ENCODE peak calls at places on chromosomes 6 and 20, in six cellular contexts. One of them, this sample, is unnamed.

GRCh38 chr6:28953039-28953872 is 29.5 kb upstream of the TRIM27 start:
- DNase-seq in keratinocyte: no peak
- DNase-seq in endothelial cell of umbilical vein: peak; percentile 58
- DNase-seq in right atrium auricular region: no peak
- DNase-seq in uterus: no peak
- DNase-seq in right lobe of liver: no peak
- DNase-seq in this sample: no peak

GRCh38 chr6:79377830-79378460 is 143.5 kb upstream of the HMGN3 start:
- DNase-seq in keratinocyte: no peak
- DNase-seq in endothelial cell of umbilical vein: peak; percentile 93
- DNase-seq in right atrium auricular region: no peak
- DNase-seq in uterus: no peak
- DNase-seq in right lobe of liver: peak; percentile 26
- DNase-seq in this sample: no peak

GRCh38 chr20:64161595-64162238 is 2.5 kb upstream of the MYT1 start:
- DNase-seq in keratinocyte: no peak
- DNase-seq in endothelial cell of umbilical vein: peak; percentile 35
- DNase-seq in right atrium auricular region: no peak
- DNase-seq in uterus: no peak
- DNase-seq in right lobe of liver: peak; percentile 43
- DNase-seq in this sample: no peak

GRCh38 chr6:89955364-89955763 is 61.1 kb downstream of the GJA10 start:
- DNase-seq in keratinocyte: no peak
- DNase-seq in endothelial cell of umbilical vein: no peak
- DNase-seq in right atrium auricular region: no peak
- DNase-seq in uterus: no peak
- DNase-seq in right lobe of liver: no peak
- DNase-seq in this sample: no peak

GRCh38 chr6:112044196-112044595 is 9.7 kb upstream of the CCN6 start:
- DNase-seq in keratinocyte: no peak
- DNase-seq in endothelial cell of umbilical vein: no peak
- DNase-seq in right atrium auricular region: no peak
- DNase-seq in uterus: no peak
- DNase-seq in right lobe of liver: no peak
- DNase-seq in this sample: no peak

GRCh38 chr20:25090492-25091429 is 8.8 kb upstream of the VSX1 start:
- DNase-seq in keratinocyte: no peak
- DNase-seq in endothelial cell of umbilical vein: no peak
- DNase-seq in right atrium auricular region: no peak
- DNase-seq in uterus: no peak
- DNase-seq in right lobe of liver: no peak
- DNase-seq in this sample: no peak

GRCh38 chr20:11437611-11438380 is 479.9 kb upstream of the BTBD3 start:
- DNase-seq in keratinocyte: no peak
- DNase-seq in endothelial cell of umbilical vein: no peak
- DNase-seq in right atrium auricular region: no peak
- DNase-seq in uterus: no peak
- DNase-seq in right lobe of liver: no peak
- DNase-seq in this sample: no peak

GRCh38 chr20:47888351-47888750 is 103.1 kb upstream of the SULF2 start:
- DNase-seq in keratinocyte: no peak
- DNase-seq in endothelial cell of umbilical vein: no peak
- DNase-seq in right atrium auricular region: no peak
- DNase-seq in uterus: no peak
- DNase-seq in right lobe of liver: no peak
- DNase-seq in this sample: no peak

GRCh38 chr6:56156643-56157042 is 90.7 kb downstream of the COL21A1 start:
- DNase-seq in keratinocyte: no peak
- DNase-seq in endothelial cell of umbilical vein: peak; percentile 12
- DNase-seq in right atrium auricular region: no peak
- DNase-seq in uterus: no peak
- DNase-seq in right lobe of liver: no peak
- DNase-seq in this sample: no peak

GRCh38 chr6:124324237-124324636 is 520.6 kb downstream of the NKAIN2 start:
- DNase-seq in keratinocyte: no peak
- DNase-seq in endothelial cell of umbilical vein: no peak
- DNase-seq in right atrium auricular region: no peak
- DNase-seq in uterus: no peak
- DNase-seq in right lobe of liver: no peak
- DNase-seq in this sample: no peak

GRCh38 chr6:111990214-111990613 is 63.7 kb upstream of the CCN6 start:
- DNase-seq in keratinocyte: no peak
- DNase-seq in endothelial cell of umbilical vein: no peak
- DNase-seq in right atrium auricular region: no peak
- DNase-seq in uterus: no peak
- DNase-seq in right lobe of liver: no peak
- DNase-seq in this sample: no peak

DNA sequence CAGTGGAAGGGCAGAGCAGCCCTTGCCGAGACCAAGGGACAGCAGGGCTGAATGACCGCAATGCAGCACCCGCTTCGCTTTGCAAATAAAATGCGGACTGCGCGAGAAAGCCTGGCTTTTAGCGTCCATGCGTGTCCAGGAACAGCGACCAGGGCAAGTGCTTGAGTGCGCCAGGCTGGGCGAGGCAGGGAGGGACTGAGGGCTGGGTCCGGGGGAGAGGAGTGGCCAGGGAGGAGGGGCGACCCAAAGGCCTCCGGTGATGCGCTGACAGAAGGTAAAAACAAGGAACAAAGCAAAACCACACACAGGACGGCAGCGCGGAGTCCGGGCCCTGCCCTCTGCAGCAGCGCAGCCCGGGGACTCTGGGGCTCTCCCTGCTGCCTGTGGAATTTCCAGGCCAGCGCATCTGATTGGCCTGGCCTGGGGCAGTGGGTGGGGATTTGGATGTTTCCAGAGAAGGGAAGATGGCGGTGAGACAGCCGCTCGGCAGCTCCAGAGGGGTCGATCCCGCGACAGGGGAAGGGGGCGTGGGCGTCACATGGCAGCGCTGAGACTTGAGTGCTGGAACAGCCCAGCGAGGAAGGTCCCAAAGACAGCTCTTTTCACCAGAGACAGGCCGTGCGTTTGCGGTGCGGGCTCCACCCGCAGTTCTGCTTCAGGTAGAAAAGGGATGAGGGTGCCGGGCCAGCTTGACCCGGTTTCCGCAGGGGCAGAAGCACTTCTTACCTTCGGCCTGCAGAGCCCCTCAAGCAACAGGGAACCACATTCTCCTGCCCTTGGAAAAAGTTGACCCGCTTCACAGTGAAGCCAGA is 51.8 kb downstream of the SSR1 start:
- DNase-seq in keratinocyte: peak; percentile 42
- DNase-seq in endothelial cell of umbilical vein: peak; percentile 86
- DNase-seq in right atrium auricular region: peak; percentile 91
- DNase-seq in uterus: peak; percentile 71
- DNase-seq in right lobe of liver: peak; percentile 90
- DNase-seq in this sample: peak; percentile 76
- TF ChIP-seq CTCF in keratinocyte: no peak
- TF ChIP-seq CTCF in endothelial cell of umbilical vein: no peak
- TF ChIP-seq CTCF in right atrium auricular region: no peak
- TF ChIP-seq CTCF in uterus: no peak
- TF ChIP-seq CTCF in right lobe of liver: no peak
- TF ChIP-seq CTCF in this sample: no peak

DNA sequence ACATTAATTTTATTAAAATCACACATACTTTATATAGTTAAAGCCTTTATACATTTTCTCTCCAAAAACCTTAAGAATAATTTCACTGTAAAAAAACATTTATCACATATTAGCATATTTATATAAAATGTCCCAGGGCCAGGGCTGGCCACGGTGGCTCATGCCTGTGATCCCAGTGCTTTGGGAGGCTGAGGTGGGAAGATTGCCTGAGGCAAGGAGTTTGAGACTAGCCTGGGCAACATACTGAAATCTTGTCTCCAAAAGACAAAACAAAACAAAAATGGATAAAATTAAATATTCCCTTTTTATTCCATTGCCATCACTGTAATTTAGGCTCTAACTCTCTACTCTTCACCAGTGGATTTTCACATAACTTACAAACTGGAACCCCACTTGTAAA is 43.0 kb upstream of the PIM1 start:
- DNase-seq in keratinocyte: no peak
- DNase-seq in endothelial cell of umbilical vein: no peak
- DNase-seq in right atrium auricular region: no peak
- DNase-seq in uterus: no peak
- DNase-seq in right lobe of liver: no peak
- DNase-seq in this sample: no peak
- H3K27ac ChIP-seq in keratinocyte: peak overlapping the region; percentile 44
- H3K27ac ChIP-seq in endothelial cell of umbilical vein: no peak overlapping the region
- H3K27ac ChIP-seq in right atrium auricular region: no peak overlapping the region
- H3K27ac ChIP-seq in uterus: no peak overlapping the region
- H3K27ac ChIP-seq in right lobe of liver: no peak overlapping the region
- H3K27ac ChIP-seq in this sample: no peak overlapping the region

DNA sequence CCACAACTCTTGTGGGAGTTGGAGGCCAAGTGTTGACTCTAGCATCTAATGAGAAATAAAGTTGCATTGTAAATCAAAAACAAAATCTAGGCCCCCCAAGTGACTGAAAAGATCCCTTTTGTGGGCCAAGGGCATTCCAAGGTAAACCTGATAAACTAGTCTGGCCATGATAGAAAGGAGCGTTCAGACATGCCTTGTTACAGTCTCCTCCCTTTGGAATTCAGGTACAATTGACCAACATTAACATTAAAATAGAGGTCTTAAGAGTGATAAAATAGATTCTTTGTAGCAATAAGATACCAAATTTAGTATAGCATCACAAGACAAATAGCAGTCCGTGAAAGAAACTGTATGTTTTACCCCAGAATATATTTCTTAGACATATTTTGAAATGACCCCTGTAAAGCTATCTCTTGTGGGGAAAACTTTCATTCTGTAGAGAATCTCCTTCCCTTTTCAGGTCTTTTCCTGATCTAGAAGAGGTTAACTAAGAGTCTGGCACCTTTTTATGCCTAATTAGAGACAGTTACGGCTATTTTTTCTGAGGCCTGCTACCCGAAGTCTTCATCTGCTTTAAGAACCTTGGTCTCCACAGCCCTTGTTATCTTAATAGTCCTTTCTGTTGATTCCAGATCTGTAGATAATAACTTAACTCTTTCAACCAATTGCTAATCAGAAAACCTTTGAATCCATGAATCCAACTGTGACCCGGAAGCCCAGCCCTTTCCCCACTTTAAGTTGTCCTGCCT is 495.4 kb upstream of the MMS22L start:
- DNase-seq in keratinocyte: no peak
- DNase-seq in endothelial cell of umbilical vein: no peak
- DNase-seq in right atrium auricular region: no peak
- DNase-seq in uterus: no peak
- DNase-seq in right lobe of liver: no peak
- DNase-seq in this sample: no peak
- H3K4me3 ChIP-seq in keratinocyte: no peak overlapping the region
- H3K4me3 ChIP-seq in endothelial cell of umbilical vein: no peak overlapping the region
- H3K4me3 ChIP-seq in right atrium auricular region: no peak overlapping the region
- H3K4me3 ChIP-seq in uterus: no peak overlapping the region
- H3K4me3 ChIP-seq in right lobe of liver: no peak overlapping the region
- H3K4me3 ChIP-seq in this sample: no peak overlapping the region

DNA sequence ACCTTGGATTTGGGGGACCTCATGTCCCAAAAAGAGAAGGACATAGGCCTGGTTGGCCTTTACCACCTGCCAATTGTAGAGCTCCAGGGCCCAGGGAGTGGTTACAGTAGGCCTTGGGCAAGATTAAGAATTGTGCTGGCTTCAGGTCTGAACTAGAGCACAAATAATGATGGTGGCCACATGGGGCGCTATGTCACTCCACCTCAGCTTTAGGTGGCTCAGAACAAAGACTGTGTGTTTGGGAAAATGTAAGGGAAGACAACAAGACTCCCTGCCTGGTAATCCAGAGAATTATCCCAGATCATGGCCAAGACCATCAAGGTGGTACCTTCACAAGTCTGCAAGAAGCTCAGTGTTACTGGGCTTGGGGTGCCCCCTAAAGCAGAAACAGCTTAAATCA is 224.9 kb upstream of the OPRM1 start:
- DNase-seq in keratinocyte: no peak
- DNase-seq in endothelial cell of umbilical vein: no peak
- DNase-seq in right atrium auricular region: no peak
- DNase-seq in uterus: no peak
- DNase-seq in right lobe of liver: no peak
- DNase-seq in this sample: no peak
- TF ChIP-seq CTCF in keratinocyte: peak; percentile 10
- TF ChIP-seq CTCF in endothelial cell of umbilical vein: no peak
- TF ChIP-seq CTCF in right atrium auricular region: no peak
- TF ChIP-seq CTCF in uterus: no peak
- TF ChIP-seq CTCF in right lobe of liver: no peak
- TF ChIP-seq CTCF in this sample: no peak

DNA sequence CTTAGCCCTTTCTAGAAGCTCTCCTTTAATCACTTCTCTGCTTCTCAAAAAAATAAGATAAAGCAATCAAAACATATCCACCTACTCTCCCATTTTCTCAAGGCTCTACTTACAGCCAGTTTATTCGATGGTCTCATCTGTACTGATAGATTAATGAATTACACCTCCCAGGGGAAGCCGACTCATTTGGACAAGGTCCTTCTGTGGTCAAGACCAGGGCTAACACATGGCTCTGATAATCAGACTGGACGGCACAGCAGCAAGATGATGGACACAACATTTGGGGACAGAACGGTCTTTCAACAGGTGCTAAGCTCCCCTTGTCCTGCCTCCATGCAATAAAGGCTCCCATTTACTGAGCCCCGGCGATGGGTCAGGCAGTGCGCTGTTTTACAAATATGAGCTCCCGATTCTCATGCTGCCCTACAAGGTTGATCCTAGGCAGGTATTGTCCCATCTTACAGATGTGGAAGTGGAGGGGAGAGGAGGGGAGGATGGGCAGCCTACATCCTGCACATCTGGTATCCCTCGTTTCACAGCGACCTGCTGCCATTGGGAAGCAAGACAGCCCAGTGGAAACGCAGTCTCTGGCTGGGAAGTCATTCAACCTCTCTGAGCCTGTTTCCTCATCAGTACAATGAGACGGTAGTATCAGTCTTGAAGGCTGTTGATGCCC is 15.7 kb downstream of the CPNE5 start:
- DNase-seq in keratinocyte: no peak
- DNase-seq in endothelial cell of umbilical vein: peak; percentile 52
- DNase-seq in right atrium auricular region: no peak
- DNase-seq in uterus: no peak
- DNase-seq in right lobe of liver: no peak
- DNase-seq in this sample: no peak
- H3K27ac ChIP-seq in keratinocyte: no peak overlapping the region
- H3K27ac ChIP-seq in endothelial cell of umbilical vein: peak overlapping the region; percentile 100
- H3K27ac ChIP-seq in right atrium auricular region: peak overlapping the region; percentile 71
- H3K27ac ChIP-seq in uterus: peak overlapping the region; percentile 67
- H3K27ac ChIP-seq in right lobe of liver: peak overlapping the region; percentile 47
- H3K27ac ChIP-seq in this sample: peak overlapping the region; percentile 50

This sample was measured in dorsolateral prefrontal cortex.